ENCODE peak calls at places on chromosomes 2 and 18, in nine cellular contexts. B, M, N, C, J, V, T, U and F are unnamed samples.

GRCh38 chr2:215624423-215624829 is 188.6 kb upstream of the FN1 start:
- DNase-seq in C (peak), T (peak), U (peak), M (peak), N (no peak), J (no peak), V (peak), B (peak), F (peak)

GRCh38 chr18:13676499-13676898 is 49.9 kb downstream of the FAM210A start:
- DNase-seq in B (no peak), V (no peak), U (no peak), T (no peak), N (no peak), C (no peak), J (no peak), M (no peak), F (no peak)

GRCh38 chr2:225842939-225843338 is 443.4 kb downstream of the NYAP2 start:
- DNase-seq in U (no peak), J (no peak), N (no peak), C (peak), B (peak), M (peak), T (no peak), V (no peak), F (no peak)

GRCh38 chr2:2530334-2530733 is 199.3 kb upstream of the MYT1L start:
- DNase-seq in V (no peak), M (no peak), T (no peak), C (no peak), J (no peak), B (no peak), N (no peak), U (no peak), F (no peak)

GRCh38 chr2:109205447-109205846 is 76.4 kb downstream of the SH3RF3 start:
- DNase-seq in B (no peak), T (no peak), C (no peak), U (no peak), M (no peak), J (no peak), N (no peak), V (no peak), F (no peak)

GRCh38 chr2:177474904-177475474 is 82.4 kb downstream of the AGPS start:
- DNase-seq in T (peak), C (no peak), V (no peak), U (no peak), N (no peak), B (peak), M (peak), J (no peak), F (peak)

GRCh38 chr2:128421861-128422311 is 103.2 kb upstream of the HS6ST1 start:
- DNase-seq in V (no peak), B (no peak), N (no peak), M (no peak), J (no peak), C (no peak), T (no peak), U (no peak), F (no peak)

GRCh38 chr2:38723173-38723572 is 28.0 kb downstream of the SRSF7 start:
- DNase-seq in N (no peak), M (no peak), T (no peak), U (no peak), J (no peak), V (peak), B (no peak), C (no peak), F (no peak)

GRCh38 chr2:188898261-188898660 is 75.9 kb upstream of the COL3A1 start:
- DNase-seq in V (no peak), U (no peak), J (no peak), C (peak), N (no peak), T (no peak), M (no peak), B (peak), F (no peak)

GRCh38 chr2:218815244-218815637 is 16.4 kb downstream of the PRKAG3 start:
- DNase-seq in V (no peak), M (no peak), J (no peak), U (no peak), N (no peak), C (no peak), T (no peak), B (no peak), F (no peak)

GRCh38 chr2:48009256-48009655 is 103.0 kb upstream of the FBXO11 start:
- DNase-seq in M (no peak), T (no peak), N (no peak), J (no peak), B (no peak), V (no peak), U (no peak), C (no peak), F (no peak)

GRCh38 chr2:120564213-120565094 is 171.2 kb upstream of the GLI2 start:
- DNase-seq in T (peak), V (no peak), J (no peak), N (no peak), C (no peak), B (no peak), U (no peak), M (no peak), F (no peak)

GRCh38 chr2:186995092-186995491 is 146.1 kb upstream of the ZSWIM2 start:
- DNase-seq in C (no peak), M (peak), B (peak), J (no peak), N (no peak), U (peak), V (no peak), T (peak), F (no peak)

GRCh38 chr2:120763931-120764330 is 28.3 kb downstream of the GLI2 start:
- DNase-seq in J (peak), U (no peak), M (no peak), T (no peak), N (no peak), B (no peak), C (no peak), V (peak), F (no peak)

GRCh38 chr2:150571121-150571520 is 83.7 kb upstream of the RND3 start:
- DNase-seq in N (no peak), C (no peak), J (no peak), T (no peak), M (peak), B (no peak), U (no peak), V (no peak), F (no peak)

GRCh38 chr2:71556811-71557210 is 103.5 kb downstream of the DYSF start:
- DNase-seq in V (no peak), C (no peak), J (peak), T (no peak), M (no peak), U (no peak), B (no peak), N (no peak), F (no peak)

GRCh38 chr2:223597071-223597470 is 5.1 kb downstream of the SCG2 start:
- DNase-seq in C (no peak), V (no peak), T (no peak), U (peak), B (peak), M (no peak), J (no peak), N (no peak), F (no peak)

GRCh38 chr18:11828772-11829432 is 22.3 kb upstream of the CHMP1B start:
- DNase-seq in V (no peak), N (no peak), T (no peak), U (no peak), B (no peak), C (no peak), M (no peak), J (no peak), F (no peak)

GRCh38 chr2:212842544-212843185 is 304.1 kb upstream of the ERBB4 start:
- DNase-seq in T (peak), B (peak), C (peak), J (no peak), N (no peak), V (no peak), M (peak), U (peak), F (peak)

GRCh38 chr2:172089633-172090032 is 4.3 kb downstream of the DLX1 start:
- DNase-seq in B (no peak), U (no peak), V (no peak), M (no peak), J (no peak), C (no peak), N (no peak), T (no peak), F (no peak)

GRCh38 chr2:139142252-139142651 is 362.1 kb upstream of the NXPH2 start:
- DNase-seq in B (peak), J (no peak), T (peak), M (peak), N (no peak), V (no peak), C (no peak), U (no peak), F (no peak)

DNA sequence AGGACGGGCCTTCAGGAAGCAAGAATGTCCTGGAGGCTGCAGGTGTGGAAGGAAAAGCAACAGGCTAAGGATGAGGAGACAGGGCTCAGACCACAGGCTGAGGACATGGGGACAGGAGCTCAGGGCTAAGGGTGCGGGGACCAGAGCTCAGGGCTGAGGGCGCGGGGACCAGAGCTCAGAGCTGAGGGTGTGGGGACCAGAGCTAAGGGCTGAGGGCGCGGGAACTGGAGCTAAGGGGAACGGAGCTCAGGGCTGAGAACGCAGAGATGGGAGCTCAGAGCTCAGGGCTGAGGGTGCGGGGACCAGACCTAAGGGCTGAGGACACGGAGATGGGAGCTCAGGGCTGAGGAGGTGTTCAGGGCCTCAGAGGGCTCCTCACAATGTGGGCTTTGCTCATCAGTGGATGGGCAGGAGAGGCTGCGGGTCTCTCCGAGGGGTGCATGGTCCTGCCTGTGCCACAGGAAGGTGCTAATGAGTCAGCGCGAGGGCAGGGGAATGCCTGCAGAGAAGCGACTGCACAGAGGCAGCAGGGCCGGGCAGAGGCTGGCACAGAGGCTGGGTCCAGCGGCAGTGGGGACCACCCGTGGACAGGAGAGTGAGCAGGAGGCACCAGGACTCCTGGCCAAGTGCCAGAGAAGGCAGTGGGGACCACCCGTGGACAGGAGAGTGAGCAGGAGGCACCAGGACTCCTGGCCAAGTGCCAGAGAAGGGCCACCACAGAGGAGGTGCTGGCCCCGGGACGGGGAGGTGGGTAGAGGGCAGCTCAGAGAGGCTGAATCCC is 271.7 kb downstream of the TWIST2 start:
- DNase-seq in C (no peak), U (no peak), B (no peak), V (no peak), J (no peak), T (no peak), M (no peak), N (no peak), F (no peak)
- H3K4me3 ChIP-seq in C (no peak), U (no peak), B (no peak), V (no peak), J (no peak), T (no peak), M (no peak), N (no peak), F (no peak)

DNA sequence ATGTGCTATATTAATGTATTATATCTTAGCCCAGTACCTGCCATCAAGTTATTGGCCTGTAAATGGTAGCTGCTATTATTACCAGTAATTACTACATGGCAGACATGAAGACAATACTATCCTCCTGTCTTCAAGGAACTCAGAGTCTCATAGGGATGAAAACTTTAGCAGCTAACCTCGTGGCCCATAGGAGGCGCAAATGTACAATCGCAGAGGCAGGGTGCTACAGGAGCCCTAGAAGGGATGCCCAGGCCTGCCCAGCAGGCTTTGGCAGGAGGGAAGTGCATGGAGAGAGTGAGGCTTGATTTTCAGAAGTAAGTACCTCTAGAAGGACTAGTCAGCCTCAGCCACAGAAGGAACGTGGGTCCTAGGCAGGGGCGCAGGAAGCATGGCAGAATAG is 44.7 kb upstream of the KIDINS220 start:
- DNase-seq in U (peak), B (peak), C (no peak), J (no peak), T (peak), N (no peak), M (peak), V (no peak), F (no peak)
- TF ChIP-seq CTCF in U (peak), B (peak), C (peak), J (no peak), T (peak), N (peak), M (peak), V (no peak), F (peak)

GRCh38 chr2:195649629-195650190 is 7.3 kb upstream of the SLC39A10 start:
- DNase-seq in M (no peak), U (no peak), J (no peak), N (no peak), T (no peak), C (no peak), V (no peak), B (no peak), F (no peak)
- H3K4me3 ChIP-seq in M (no peak), U (no peak), J (no peak), N (no peak), T (no peak), C (no peak), V (no peak), B (no peak), F (no peak)

GRCh38 chr2:4110273-4110672 is 406.9 kb downstream of the DCDC2C start:
- DNase-seq in N (no peak), B (no peak), J (no peak), C (no peak), U (no peak), T (no peak), V (no peak), M (no peak), F (no peak)
- TF ChIP-seq CTCF in N (no peak), B (no peak), J (no peak), C (no peak), U (no peak), T (no peak), V (no peak), M (no peak), F (no peak)

DNA sequence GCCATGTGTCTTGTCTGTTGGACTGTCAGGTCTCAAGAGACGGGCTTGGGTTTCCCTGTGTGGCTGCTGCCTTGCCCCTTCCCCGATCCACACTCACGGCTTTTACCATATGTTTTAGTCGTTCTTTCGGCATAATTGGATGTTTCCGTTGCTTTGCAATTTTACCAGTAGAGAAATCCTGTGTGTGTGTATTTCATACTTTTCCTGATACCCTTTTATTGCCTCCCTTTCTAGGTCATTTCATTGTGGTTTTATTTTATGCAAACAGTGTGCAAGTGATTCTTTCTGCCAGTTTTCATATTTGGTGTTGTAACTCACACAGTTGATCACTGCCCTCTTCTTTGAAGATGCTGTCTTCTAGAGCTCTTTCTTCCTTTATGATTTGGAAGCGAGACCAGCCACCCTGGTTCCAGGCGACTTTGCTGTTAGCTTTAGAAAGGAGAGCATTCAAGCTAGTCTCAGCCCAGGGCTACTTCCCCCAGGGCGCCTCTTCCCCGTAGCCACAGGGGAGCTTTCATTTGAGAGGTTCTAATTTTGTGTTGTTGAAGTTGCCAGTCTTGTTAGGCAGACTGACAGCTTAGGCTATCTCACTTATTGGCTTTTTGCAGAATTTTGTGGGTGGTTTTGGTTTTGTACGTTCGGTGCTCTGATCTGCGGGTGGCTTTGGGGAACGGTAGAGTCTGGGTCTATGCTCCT is 17.0 kb downstream of the SH3BP4 start:
- DNase-seq in N (no peak), U (no peak), T (no peak), B (no peak), V (no peak), C (no peak), M (no peak), J (no peak), F (no peak)
- H3K4me3 ChIP-seq in N (no peak), U (no peak), T (no peak), B (no peak), V (no peak), C (no peak), M (no peak), J (no peak), F (no peak)

GRCh38 chr2:174745142-174745541 is 19.1 kb downstream of the CHRNA1 start:
- DNase-seq in M (no peak), J (no peak), U (no peak), T (no peak), B (no peak), C (no peak), V (no peak), N (no peak), F (no peak)
- TF ChIP-seq CTCF in M (no peak), J (no peak), U (no peak), T (no peak), B (no peak), C (no peak), V (no peak), N (no peak), F (no peak)

GRCh38 chr2:42050350-42051167 is 2.7 kb downstream of the PKDCC start:
- DNase-seq in U (no peak), B (no peak), T (no peak), N (no peak), M (peak), V (no peak), J (no peak), C (no peak), F (no peak)

GRCh38 chr2:42052702-42053481 is 5.1 kb downstream of the PKDCC start:
- DNase-seq in B (peak), U (peak), N (no peak), M (peak), V (no peak), C (no peak), T (no peak), J (no peak), F (no peak)

GRCh38 chr2:42053482-42053790 is 5.6 kb downstream of the PKDCC start:
- DNase-seq in N (no peak), T (no peak), J (no peak), V (no peak), U (no peak), B (no peak), M (no peak), C (no peak), F (no peak)

GRCh38 chr2:42049411-42050349 is 1.9 kb downstream of the PKDCC start:
- DNase-seq in C (no peak), N (no peak), V (no peak), B (no peak), M (no peak), T (no peak), U (no peak), J (no peak), F (no peak)

DNA sequence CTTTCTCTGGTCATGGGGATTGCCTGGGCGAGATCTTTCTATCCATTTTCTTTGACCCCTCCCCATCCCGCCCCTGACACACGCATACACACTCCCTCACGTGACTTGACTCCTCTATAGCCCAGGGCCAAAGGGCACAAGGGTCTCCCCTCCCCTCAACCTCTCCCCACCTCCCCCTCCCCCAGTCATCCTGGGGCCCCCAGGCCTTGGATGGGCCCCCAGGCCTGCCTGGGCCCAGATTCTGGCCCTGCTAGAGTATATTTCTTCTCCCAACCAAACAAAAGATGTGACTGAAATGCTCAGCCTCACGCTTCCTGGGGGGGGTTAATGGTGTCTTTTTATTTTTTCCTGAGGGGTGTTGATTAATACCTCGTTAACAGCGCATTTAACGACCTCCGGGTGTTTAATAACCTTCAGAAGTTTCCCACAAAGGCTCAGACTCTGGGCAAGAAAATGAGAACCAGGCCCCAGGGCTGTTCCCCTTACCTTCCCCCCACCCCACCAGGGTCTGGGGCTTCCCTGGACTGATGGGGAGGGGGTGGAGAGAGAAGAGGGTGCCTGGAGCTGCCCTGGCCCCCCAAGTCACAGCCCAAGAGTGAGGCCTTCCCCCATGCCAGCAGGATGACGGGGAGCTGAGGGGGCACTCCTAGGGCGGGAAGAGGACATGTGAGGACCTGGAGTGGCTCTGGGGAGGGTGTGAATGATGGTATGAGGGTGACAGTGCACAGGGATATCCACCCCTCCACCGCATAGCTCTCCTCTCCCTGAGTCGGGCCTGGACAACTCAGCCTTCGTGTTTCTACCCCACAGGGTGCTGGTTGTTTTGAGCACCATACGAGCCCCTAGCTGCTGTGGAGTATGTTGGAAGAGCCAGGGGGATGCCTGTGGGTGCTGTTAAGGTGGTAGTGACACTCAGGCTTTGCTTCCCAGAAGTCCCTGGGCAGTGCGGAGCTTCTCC is 3.6 kb downstream of the PKDCC start:
- DNase-seq in J (no peak), C (no peak), V (no peak), B (no peak), M (no peak), N (no peak), T (no peak), U (no peak), F (no peak)
- H3K4me3 ChIP-seq in J (no peak), C (no peak), V (peak), B (no peak), M (peak), N (peak), T (no peak), U (no peak), F (no peak)